ENCODE peak calls at places on chromosomes 4 and X, in nine cellular contexts. One of them, this sample, is unnamed.
A peak's percentile ranks its signal among the peaks of the same experiment; 100 is the strongest.

GRCh38 chrX:23820235-23820782 is 37.3 kb downstream of the SAT1 start:
- DNase-seq in right lobe of liver: no peak
- DNase-seq in lower lobe of right lung: no peak
- DNase-seq in Panc1: no peak
- DNase-seq in Calu3: peak; percentile 11
- DNase-seq in choroid plexus epithelial cell: peak; percentile 55
- DNase-seq in nephron progenitor cell: no peak
- DNase-seq in natural killer cell: no peak
- DNase-seq in astrocyte of the spinal cord: no peak
- DNase-seq in this sample: no peak

GRCh38 chr4:102007959-102008425 is 217.5 kb downstream of the BANK1 start:
- DNase-seq in nephron progenitor cell: no peak
- DNase-seq in astrocyte of the spinal cord: no peak
- DNase-seq in natural killer cell: no peak
- DNase-seq in Calu3: no peak
- DNase-seq in Panc1: no peak
- DNase-seq in right lobe of liver: no peak
- DNase-seq in choroid plexus epithelial cell: no peak
- DNase-seq in lower lobe of right lung: no peak
- DNase-seq in this sample: no peak

GRCh38 chr4:74394476-74395136 is 29.7 kb downstream of the EREG start:
- DNase-seq in astrocyte of the spinal cord: peak; percentile 63
- DNase-seq in Calu3: no peak
- DNase-seq in right lobe of liver: no peak
- DNase-seq in natural killer cell: no peak
- DNase-seq in nephron progenitor cell: no peak
- DNase-seq in lower lobe of right lung: no peak
- DNase-seq in choroid plexus epithelial cell: peak; percentile 68
- DNase-seq in Panc1: no peak
- DNase-seq in this sample: no peak

GRCh38 chr4:156763511-156763910 is 208.1 kb downstream of the PDGFC start:
- DNase-seq in nephron progenitor cell: no peak
- DNase-seq in choroid plexus epithelial cell: peak; percentile 68
- DNase-seq in natural killer cell: no peak
- DNase-seq in right lobe of liver: no peak
- DNase-seq in Calu3: no peak
- DNase-seq in astrocyte of the spinal cord: no peak
- DNase-seq in lower lobe of right lung: no peak
- DNase-seq in Panc1: no peak
- DNase-seq in this sample: no peak

GRCh38 chr4:93317571-93317970 is 511.0 kb upstream of the ATOH1 start:
- DNase-seq in nephron progenitor cell: no peak
- DNase-seq in Calu3: no peak
- DNase-seq in lower lobe of right lung: no peak
- DNase-seq in Panc1: no peak
- DNase-seq in astrocyte of the spinal cord: no peak
- DNase-seq in choroid plexus epithelial cell: no peak
- DNase-seq in natural killer cell: no peak
- DNase-seq in right lobe of liver: no peak
- DNase-seq in this sample: no peak

GRCh38 chr4:1988327-1988724 is 20.4 kb downstream of the NELFA start:
- DNase-seq in astrocyte of the spinal cord: no peak
- DNase-seq in choroid plexus epithelial cell: no peak
- DNase-seq in natural killer cell: no peak
- DNase-seq in right lobe of liver: no peak
- DNase-seq in Panc1: no peak
- DNase-seq in nephron progenitor cell: no peak
- DNase-seq in lower lobe of right lung: no peak
- DNase-seq in Calu3: no peak
- DNase-seq in this sample: no peak

GRCh38 chr4:122710434-122711308 is 21.8 kb upstream of the BBS12 start:
- DNase-seq in lower lobe of right lung: no peak
- DNase-seq in astrocyte of the spinal cord: peak; percentile 23
- DNase-seq in choroid plexus epithelial cell: peak; percentile 47
- DNase-seq in nephron progenitor cell: no peak
- DNase-seq in natural killer cell: no peak
- DNase-seq in Calu3: peak; percentile 25
- DNase-seq in right lobe of liver: no peak
- DNase-seq in Panc1: no peak
- DNase-seq in this sample: no peak

GRCh38 chr4:89765966-89766365 is 71.0 kb downstream of the SNCA start:
- DNase-seq in Calu3: no peak
- DNase-seq in natural killer cell: no peak
- DNase-seq in Panc1: no peak
- DNase-seq in nephron progenitor cell: no peak
- DNase-seq in lower lobe of right lung: no peak
- DNase-seq in choroid plexus epithelial cell: peak; percentile 95
- DNase-seq in astrocyte of the spinal cord: peak; percentile 77
- DNase-seq in right lobe of liver: no peak
- DNase-seq in this sample: no peak

GRCh38 chrX:151754042-151754419 is 19.5 kb downstream of the CNGA2 start:
- DNase-seq in lower lobe of right lung: no peak
- DNase-seq in Panc1: no peak
- DNase-seq in right lobe of liver: peak; percentile 46
- DNase-seq in natural killer cell: no peak
- DNase-seq in nephron progenitor cell: no peak
- DNase-seq in choroid plexus epithelial cell: peak; percentile 43
- DNase-seq in Calu3: peak; percentile 73
- DNase-seq in astrocyte of the spinal cord: peak; percentile 76
- DNase-seq in this sample: no peak

GRCh38 chrX:132561483-132561882 is 72.6 kb upstream of the MBNL3 start:
- DNase-seq in choroid plexus epithelial cell: no peak
- DNase-seq in right lobe of liver: no peak
- DNase-seq in astrocyte of the spinal cord: no peak
- DNase-seq in Calu3: no peak
- DNase-seq in natural killer cell: no peak
- DNase-seq in lower lobe of right lung: no peak
- DNase-seq in nephron progenitor cell: no peak
- DNase-seq in Panc1: no peak
- DNase-seq in this sample: no peak

DNA sequence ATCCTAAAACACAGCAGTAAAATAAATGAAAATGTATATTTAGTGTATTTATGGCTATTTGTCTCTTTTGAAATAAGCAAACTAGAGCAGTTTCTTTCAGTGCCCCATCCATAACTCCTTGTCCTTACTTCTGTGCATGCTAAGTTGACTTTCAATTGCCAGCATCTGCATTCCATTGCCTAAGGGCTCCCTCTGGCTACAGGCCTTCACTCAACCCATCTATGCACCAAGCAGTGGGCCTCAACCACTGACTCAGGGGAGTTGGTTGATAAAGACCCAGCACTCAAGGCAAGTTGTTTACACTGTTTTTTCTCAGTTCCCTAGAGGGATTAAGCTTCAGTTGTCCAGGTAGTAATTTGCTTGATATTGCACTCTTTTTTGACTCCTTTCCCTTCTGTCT is 265.7 kb downstream of the IQCM start:
- DNase-seq in astrocyte of the spinal cord: no peak
- DNase-seq in right lobe of liver: peak; percentile 50
- DNase-seq in natural killer cell: no peak
- DNase-seq in lower lobe of right lung: no peak
- DNase-seq in Panc1: no peak
- DNase-seq in Calu3: no peak
- DNase-seq in choroid plexus epithelial cell: peak; percentile 35
- DNase-seq in nephron progenitor cell: peak; percentile 2
- DNase-seq in this sample: no peak
- TF ChIP-seq CTCF in astrocyte of the spinal cord: peak; percentile 7
- TF ChIP-seq CTCF in right lobe of liver: peak; percentile 70
- TF ChIP-seq CTCF in natural killer cell: no peak
- TF ChIP-seq CTCF in lower lobe of right lung: no peak
- TF ChIP-seq CTCF in Panc1: no peak
- TF ChIP-seq CTCF in Calu3: no peak
- TF ChIP-seq CTCF in choroid plexus epithelial cell: peak; percentile 47
- TF ChIP-seq CTCF in nephron progenitor cell: no peak
- TF ChIP-seq CTCF in this sample: no peak

GRCh38 chr4:38605181-38605764 is 58.7 kb upstream of the KLF3 start:
- DNase-seq in right lobe of liver: no peak
- DNase-seq in natural killer cell: no peak
- DNase-seq in nephron progenitor cell: no peak
- DNase-seq in choroid plexus epithelial cell: no peak
- DNase-seq in astrocyte of the spinal cord: no peak
- DNase-seq in Panc1: no peak
- DNase-seq in lower lobe of right lung: no peak
- DNase-seq in Calu3: no peak
- DNase-seq in this sample: no peak

GRCh38 chr4:38601244-38601915 is 62.6 kb upstream of the KLF3 start:
- DNase-seq in nephron progenitor cell: no peak
- DNase-seq in right lobe of liver: peak; percentile 56
- DNase-seq in natural killer cell: no peak
- DNase-seq in lower lobe of right lung: no peak
- DNase-seq in Calu3: peak; percentile 36
- DNase-seq in choroid plexus epithelial cell: peak; percentile 85
- DNase-seq in astrocyte of the spinal cord: peak; percentile 50
- DNase-seq in Panc1: no peak
- DNase-seq in this sample: no peak

GRCh38 chr4:38601916-38602291 is 62.1 kb upstream of the KLF3 start:
- DNase-seq in right lobe of liver: no peak
- DNase-seq in nephron progenitor cell: no peak
- DNase-seq in natural killer cell: no peak
- DNase-seq in Calu3: no peak
- DNase-seq in Panc1: no peak
- DNase-seq in astrocyte of the spinal cord: no peak
- DNase-seq in choroid plexus epithelial cell: no peak
- DNase-seq in lower lobe of right lung: no peak
- DNase-seq in this sample: no peak

GRCh38 chr4:38605794-38606586 is 58.0 kb upstream of the KLF3 start:
- DNase-seq in natural killer cell: no peak
- DNase-seq in right lobe of liver: no peak
- DNase-seq in nephron progenitor cell: peak; percentile 8
- DNase-seq in Panc1: no peak
- DNase-seq in lower lobe of right lung: no peak
- DNase-seq in choroid plexus epithelial cell: no peak
- DNase-seq in Calu3: no peak
- DNase-seq in astrocyte of the spinal cord: no peak
- DNase-seq in this sample: no peak

GRCh38 chr4:38603652-38604051 is 60.3 kb upstream of the KLF3 start:
- DNase-seq in lower lobe of right lung: no peak
- DNase-seq in choroid plexus epithelial cell: no peak
- DNase-seq in Calu3: no peak
- DNase-seq in Panc1: no peak
- DNase-seq in nephron progenitor cell: no peak
- DNase-seq in natural killer cell: no peak
- DNase-seq in right lobe of liver: no peak
- DNase-seq in astrocyte of the spinal cord: no peak
- DNase-seq in this sample: no peak
- TF ChIP-seq CTCF in lower lobe of right lung: no peak
- TF ChIP-seq CTCF in choroid plexus epithelial cell: no peak
- TF ChIP-seq CTCF in Calu3: no peak
- TF ChIP-seq CTCF in Panc1: no peak
- TF ChIP-seq CTCF in nephron progenitor cell: no peak
- TF ChIP-seq CTCF in natural killer cell: no peak
- TF ChIP-seq CTCF in right lobe of liver: no peak
- TF ChIP-seq CTCF in astrocyte of the spinal cord: no peak
- TF ChIP-seq CTCF in this sample: no peak

DNA sequence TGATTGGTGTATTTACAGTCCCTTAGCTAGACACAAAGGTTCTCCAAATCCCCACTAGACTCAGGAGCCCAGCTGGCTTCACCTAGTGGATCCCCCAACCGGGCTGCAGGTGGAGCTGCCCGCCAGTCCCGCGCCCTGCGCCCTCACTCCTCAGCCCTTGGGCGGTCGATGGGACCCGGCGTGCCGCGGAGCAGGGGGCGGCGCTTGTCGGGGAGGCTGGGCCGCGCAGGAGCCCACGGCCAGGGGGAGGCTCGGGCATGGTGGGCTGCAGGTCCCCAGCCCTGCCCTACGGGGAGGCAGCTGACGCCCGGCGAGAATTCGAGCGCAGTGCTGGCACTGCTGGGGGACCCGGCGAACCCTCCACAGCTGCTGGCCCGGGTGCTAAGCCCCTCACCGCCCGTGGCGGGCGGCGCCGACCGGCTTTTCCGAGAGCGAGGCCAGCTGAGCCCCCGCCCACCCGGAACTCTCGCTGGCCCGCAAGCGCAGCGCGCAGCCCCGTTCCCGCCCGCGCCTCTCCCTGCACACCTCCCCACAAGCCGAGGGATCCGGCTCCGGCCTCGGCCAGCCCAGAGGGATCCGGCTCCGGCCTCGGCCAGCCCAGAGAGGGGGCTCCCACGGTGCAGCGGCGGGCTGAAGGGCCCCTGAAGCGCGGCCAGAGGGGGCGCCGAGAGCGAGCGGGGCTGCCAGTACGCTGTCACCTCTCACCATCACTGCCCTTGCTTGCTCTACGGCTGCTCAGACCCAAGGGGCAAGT is 39.4 kb downstream of the WFS1 start:
- DNase-seq in nephron progenitor cell: peak; percentile 62
- DNase-seq in Calu3: peak; percentile 40
- DNase-seq in natural killer cell: no peak
- DNase-seq in lower lobe of right lung: no peak
- DNase-seq in astrocyte of the spinal cord: no peak
- DNase-seq in choroid plexus epithelial cell: no peak
- DNase-seq in Panc1: no peak
- DNase-seq in right lobe of liver: no peak
- DNase-seq in this sample: no peak
- TF ChIP-seq CTCF in nephron progenitor cell: no peak
- TF ChIP-seq CTCF in Calu3: no peak
- TF ChIP-seq CTCF in natural killer cell: no peak
- TF ChIP-seq CTCF in lower lobe of right lung: peak; percentile 4
- TF ChIP-seq CTCF in astrocyte of the spinal cord: peak; percentile 17
- TF ChIP-seq CTCF in choroid plexus epithelial cell: no peak
- TF ChIP-seq CTCF in Panc1: no peak
- TF ChIP-seq CTCF in right lobe of liver: no peak
- TF ChIP-seq CTCF in this sample: no peak

DNA sequence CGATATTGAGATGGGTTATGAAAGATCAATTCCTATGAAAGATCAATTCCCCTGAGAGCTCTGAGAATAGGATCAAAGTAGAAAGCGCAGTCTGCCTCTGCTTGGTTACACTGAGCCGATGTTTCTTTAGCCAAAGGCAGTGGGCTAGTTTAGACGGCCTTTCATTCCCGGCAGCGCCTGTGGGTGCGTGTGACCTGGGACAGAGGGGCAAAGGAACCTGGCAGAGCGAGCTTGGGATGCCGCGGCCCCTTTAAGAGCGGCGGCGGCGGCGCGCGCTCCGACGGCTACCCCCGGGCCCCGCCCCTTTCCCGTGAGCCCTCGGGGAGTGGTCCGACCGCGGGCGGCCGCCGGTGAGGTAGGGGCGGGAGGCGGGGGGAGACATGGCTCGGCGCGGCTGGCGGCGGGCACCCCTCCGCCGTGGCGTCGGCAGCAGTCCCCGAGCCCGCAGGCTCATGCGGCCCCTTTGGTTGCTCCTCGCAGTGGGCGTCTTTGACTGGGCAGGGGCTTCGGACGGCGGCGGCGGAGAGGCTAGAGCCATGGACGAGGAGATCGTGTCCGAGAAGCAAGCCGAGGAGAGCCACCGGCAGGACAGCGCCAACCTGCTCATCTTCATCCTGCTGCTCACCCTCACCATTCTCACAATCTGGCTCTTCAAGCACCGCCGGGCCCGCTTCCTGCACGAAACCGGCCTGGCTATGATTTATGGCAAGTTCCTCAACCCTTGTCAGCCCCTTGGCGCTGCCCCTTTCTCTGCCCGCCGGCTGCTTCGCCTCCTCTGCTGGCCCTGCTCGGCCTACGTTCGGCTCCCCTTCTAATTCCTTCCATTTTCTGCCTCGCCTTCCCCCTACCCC is at the start of gene SLC9A6:
- DNase-seq in choroid plexus epithelial cell: peak; percentile 41
- DNase-seq in Panc1: no peak
- DNase-seq in astrocyte of the spinal cord: peak; percentile 55
- DNase-seq in natural killer cell: peak; percentile 50
- DNase-seq in nephron progenitor cell: peak; percentile 78
- DNase-seq in right lobe of liver: peak; percentile 82
- DNase-seq in lower lobe of right lung: peak; percentile 82
- DNase-seq in Calu3: peak; percentile 79
- DNase-seq in this sample: peak; percentile 75
- TF ChIP-seq CTCF in choroid plexus epithelial cell: no peak
- TF ChIP-seq CTCF in Panc1: no peak
- TF ChIP-seq CTCF in astrocyte of the spinal cord: no peak
- TF ChIP-seq CTCF in natural killer cell: no peak
- TF ChIP-seq CTCF in nephron progenitor cell: no peak
- TF ChIP-seq CTCF in right lobe of liver: no peak
- TF ChIP-seq CTCF in lower lobe of right lung: no peak
- TF ChIP-seq CTCF in Calu3: no peak
- TF ChIP-seq CTCF in this sample: no peak

This sample was measured in type B pancreatic cell.